ENCODE peak calls at places on chromosomes 7 and 10, in eight cellular contexts. One of them, this sample, is unnamed.

GRCh38 chr7:150784120-150784736 is 15.9 kb downstream of the TMEM176B start:
- DNase-seq in hepatocyte: peak; percentile 77
- DNase-seq in fibroblast of lung: no peak
- DNase-seq in mesenchymal stem cell: no peak
- DNase-seq in GM23338: no peak
- DNase-seq in mammary epithelial cell: no peak
- DNase-seq in astrocyte: no peak
- DNase-seq in IMR-90: no peak
- DNase-seq in this sample: no peak

GRCh38 chr10:90399782-90400181 is 458.1 kb downstream of the HTR7 start:
- DNase-seq in astrocyte: no peak
- DNase-seq in GM23338: no peak
- DNase-seq in fibroblast of lung: no peak
- DNase-seq in IMR-90: no peak
- DNase-seq in mesenchymal stem cell: peak; percentile 68
- DNase-seq in mammary epithelial cell: no peak
- DNase-seq in hepatocyte: no peak
- DNase-seq in this sample: no peak

GRCh38 chr7:131232768-131233167 is 94.9 kb upstream of the MKLN1 start:
- DNase-seq in hepatocyte: no peak
- DNase-seq in mesenchymal stem cell: no peak
- DNase-seq in astrocyte: no peak
- DNase-seq in GM23338: no peak
- DNase-seq in IMR-90: no peak
- DNase-seq in fibroblast of lung: no peak
- DNase-seq in mammary epithelial cell: no peak
- DNase-seq in this sample: no peak

GRCh38 chr10:25304606-25305005 is 129.8 kb downstream of the GPR158 start:
- DNase-seq in IMR-90: no peak
- DNase-seq in fibroblast of lung: no peak
- DNase-seq in astrocyte: no peak
- DNase-seq in GM23338: no peak
- DNase-seq in mesenchymal stem cell: peak; percentile 1
- DNase-seq in hepatocyte: no peak
- DNase-seq in mammary epithelial cell: no peak
- DNase-seq in this sample: no peak

GRCh38 chr10:31730776-31731175 is 197.9 kb downstream of the ARHGAP12 start:
- DNase-seq in mesenchymal stem cell: no peak
- DNase-seq in fibroblast of lung: no peak
- DNase-seq in GM23338: no peak
- DNase-seq in astrocyte: no peak
- DNase-seq in hepatocyte: no peak
- DNase-seq in IMR-90: no peak
- DNase-seq in mammary epithelial cell: no peak
- DNase-seq in this sample: no peak

GRCh38 chr10:21090609-21091082 is 193.5 kb upstream of the NEBL start:
- DNase-seq in fibroblast of lung: no peak
- DNase-seq in hepatocyte: no peak
- DNase-seq in IMR-90: no peak
- DNase-seq in mesenchymal stem cell: no peak
- DNase-seq in GM23338: no peak
- DNase-seq in mammary epithelial cell: no peak
- DNase-seq in astrocyte: no peak
- DNase-seq in this sample: no peak

GRCh38 chr7:75711634-75712494 is 26.9 kb downstream of the HIP1 start:
- DNase-seq in mesenchymal stem cell: peak; percentile 73
- DNase-seq in IMR-90: peak; percentile 49
- DNase-seq in fibroblast of lung: peak; percentile 36
- DNase-seq in astrocyte: peak; percentile 74
- DNase-seq in mammary epithelial cell: no peak
- DNase-seq in GM23338: no peak
- DNase-seq in hepatocyte: no peak
- DNase-seq in this sample: no peak

GRCh38 chr7:69429817-69430501 is 168.3 kb upstream of the AUTS2 start:
- DNase-seq in fibroblast of lung: peak; percentile 5
- DNase-seq in mesenchymal stem cell: no peak
- DNase-seq in GM23338: peak; percentile 43
- DNase-seq in hepatocyte: peak; percentile 62
- DNase-seq in mammary epithelial cell: no peak
- DNase-seq in astrocyte: peak; percentile 71
- DNase-seq in IMR-90: no peak
- DNase-seq in this sample: no peak

GRCh38 chr10:7070950-7071349 is 339.9 kb downstream of the SFMBT2 start:
- DNase-seq in astrocyte: no peak
- DNase-seq in fibroblast of lung: no peak
- DNase-seq in IMR-90: no peak
- DNase-seq in mesenchymal stem cell: no peak
- DNase-seq in GM23338: no peak
- DNase-seq in mammary epithelial cell: no peak
- DNase-seq in hepatocyte: no peak
- DNase-seq in this sample: no peak

GRCh38 chr10:90179696-90180407 is 478.5 kb downstream of the KIF20B start:
- DNase-seq in astrocyte: peak; percentile 96
- DNase-seq in fibroblast of lung: peak; percentile 99
- DNase-seq in hepatocyte: peak; percentile 78
- DNase-seq in GM23338: no peak
- DNase-seq in IMR-90: peak; percentile 67
- DNase-seq in mesenchymal stem cell: peak; percentile 99
- DNase-seq in mammary epithelial cell: peak; percentile 97
- DNase-seq in this sample: peak; percentile 62

GRCh38 chr7:148906707-148907498 is 22.8 kb upstream of the EZH2 start:
- DNase-seq in IMR-90: no peak
- DNase-seq in astrocyte: no peak
- DNase-seq in GM23338: no peak
- DNase-seq in hepatocyte: no peak
- DNase-seq in fibroblast of lung: no peak
- DNase-seq in mesenchymal stem cell: no peak
- DNase-seq in mammary epithelial cell: no peak
- DNase-seq in this sample: no peak

GRCh38 chr7:148901178-148901577 is 17.1 kb upstream of the EZH2 start:
- DNase-seq in mesenchymal stem cell: no peak
- DNase-seq in astrocyte: no peak
- DNase-seq in mammary epithelial cell: peak; percentile 88
- DNase-seq in GM23338: no peak
- DNase-seq in fibroblast of lung: no peak
- DNase-seq in hepatocyte: no peak
- DNase-seq in IMR-90: no peak
- DNase-seq in this sample: peak; percentile 61

GRCh38 chr7:148898845-148899474 is 14.9 kb upstream of the EZH2 start:
- DNase-seq in mesenchymal stem cell: no peak
- DNase-seq in hepatocyte: no peak
- DNase-seq in mammary epithelial cell: no peak
- DNase-seq in IMR-90: no peak
- DNase-seq in GM23338: peak; percentile 34
- DNase-seq in astrocyte: no peak
- DNase-seq in fibroblast of lung: no peak
- DNase-seq in this sample: no peak

GRCh38 chr7:148905093-148905666 is 21.1 kb upstream of the EZH2 start:
- DNase-seq in GM23338: peak; percentile 57
- DNase-seq in fibroblast of lung: no peak
- DNase-seq in IMR-90: no peak
- DNase-seq in mammary epithelial cell: no peak
- DNase-seq in hepatocyte: no peak
- DNase-seq in astrocyte: no peak
- DNase-seq in mesenchymal stem cell: no peak
- DNase-seq in this sample: no peak

DNA sequence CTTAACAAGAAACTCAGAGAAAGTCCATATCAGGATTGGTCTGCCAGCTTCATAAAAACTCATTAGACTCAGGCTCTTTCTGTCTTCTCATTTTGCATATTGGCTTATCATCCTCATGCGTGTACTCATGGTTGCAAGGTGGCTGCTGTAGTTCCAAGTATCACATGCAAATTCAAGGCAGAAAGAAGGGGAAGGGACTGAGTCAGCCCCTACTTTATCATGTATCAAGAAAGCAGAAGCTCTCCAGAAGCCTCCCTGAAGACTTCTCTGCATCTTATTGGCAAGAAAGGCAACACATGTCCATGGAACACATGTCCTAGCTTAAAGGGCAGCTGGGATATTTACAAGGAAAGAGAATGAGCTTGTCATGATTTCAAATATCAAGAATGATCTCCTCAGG is 19.4 kb upstream of the EZH2 start:
- DNase-seq in mesenchymal stem cell: no peak
- DNase-seq in GM23338: no peak
- DNase-seq in astrocyte: no peak
- DNase-seq in mammary epithelial cell: no peak
- DNase-seq in IMR-90: no peak
- DNase-seq in hepatocyte: no peak
- DNase-seq in fibroblast of lung: no peak
- DNase-seq in this sample: no peak
- H2AFZ ChIP-seq in mesenchymal stem cell: no peak overlapping the region
- H2AFZ ChIP-seq in GM23338: no peak overlapping the region
- H2AFZ ChIP-seq in astrocyte: no peak overlapping the region
- H2AFZ ChIP-seq in mammary epithelial cell: no peak overlapping the region
- H2AFZ ChIP-seq in IMR-90: no peak overlapping the region
- H2AFZ ChIP-seq in hepatocyte: no peak overlapping the region
- H2AFZ ChIP-seq in fibroblast of lung: no peak overlapping the region
- H2AFZ ChIP-seq in this sample: no peak overlapping the region

GRCh38 chr7:17689361-17689760 is 250.9 kb downstream of the SNX13 start:
- DNase-seq in mammary epithelial cell: peak; percentile 31
- DNase-seq in astrocyte: no peak
- DNase-seq in fibroblast of lung: no peak
- DNase-seq in GM23338: no peak
- DNase-seq in hepatocyte: no peak
- DNase-seq in IMR-90: no peak
- DNase-seq in mesenchymal stem cell: no peak
- DNase-seq in this sample: no peak
- H2AFZ ChIP-seq in mammary epithelial cell: no peak overlapping the region
- H2AFZ ChIP-seq in astrocyte: no peak overlapping the region
- H2AFZ ChIP-seq in fibroblast of lung: no peak overlapping the region
- H2AFZ ChIP-seq in GM23338: no peak overlapping the region
- H2AFZ ChIP-seq in hepatocyte: no peak overlapping the region
- H2AFZ ChIP-seq in IMR-90: no peak overlapping the region
- H2AFZ ChIP-seq in mesenchymal stem cell: no peak overlapping the region
- H2AFZ ChIP-seq in this sample: no peak overlapping the region

GRCh38 chr10:115979576-115979975 is 293.4 kb downstream of the GFRA1 start:
- DNase-seq in IMR-90: no peak
- DNase-seq in hepatocyte: no peak
- DNase-seq in mesenchymal stem cell: no peak
- DNase-seq in GM23338: no peak
- DNase-seq in mammary epithelial cell: no peak
- DNase-seq in astrocyte: no peak
- DNase-seq in fibroblast of lung: no peak
- DNase-seq in this sample: no peak

GRCh38 chr10:115982076-115982475 is 290.9 kb downstream of the GFRA1 start:
- DNase-seq in IMR-90: no peak
- DNase-seq in mesenchymal stem cell: no peak
- DNase-seq in fibroblast of lung: no peak
- DNase-seq in hepatocyte: no peak
- DNase-seq in astrocyte: no peak
- DNase-seq in GM23338: no peak
- DNase-seq in mammary epithelial cell: no peak
- DNase-seq in this sample: no peak

GRCh38 chr10:115981056-115981455 is 291.9 kb downstream of the GFRA1 start:
- DNase-seq in mammary epithelial cell: no peak
- DNase-seq in mesenchymal stem cell: peak; percentile 14
- DNase-seq in hepatocyte: no peak
- DNase-seq in IMR-90: no peak
- DNase-seq in GM23338: no peak
- DNase-seq in fibroblast of lung: peak; percentile 11
- DNase-seq in astrocyte: no peak
- DNase-seq in this sample: no peak

GRCh38 chr10:115982526-115982925 is 290.5 kb downstream of the GFRA1 start:
- DNase-seq in fibroblast of lung: no peak
- DNase-seq in GM23338: no peak
- DNase-seq in mesenchymal stem cell: no peak
- DNase-seq in hepatocyte: no peak
- DNase-seq in mammary epithelial cell: no peak
- DNase-seq in astrocyte: no peak
- DNase-seq in IMR-90: no peak
- DNase-seq in this sample: no peak

GRCh38 chr10:115980470-115980869 is 292.5 kb downstream of the GFRA1 start:
- DNase-seq in astrocyte: no peak
- DNase-seq in IMR-90: no peak
- DNase-seq in mesenchymal stem cell: peak; percentile 17
- DNase-seq in mammary epithelial cell: no peak
- DNase-seq in GM23338: no peak
- DNase-seq in fibroblast of lung: no peak
- DNase-seq in hepatocyte: no peak
- DNase-seq in this sample: no peak
- H2AFZ ChIP-seq in astrocyte: no peak overlapping the region
- H2AFZ ChIP-seq in IMR-90: no peak overlapping the region
- H2AFZ ChIP-seq in mesenchymal stem cell: no peak overlapping the region
- H2AFZ ChIP-seq in mammary epithelial cell: no peak overlapping the region
- H2AFZ ChIP-seq in GM23338: no peak overlapping the region
- H2AFZ ChIP-seq in fibroblast of lung: peak overlapping the region; percentile 58
- H2AFZ ChIP-seq in hepatocyte: no peak overlapping the region
- H2AFZ ChIP-seq in this sample: no peak overlapping the region

GRCh38 chr10:59804220-59804619 is 51.0 kb upstream of the MRLN start:
- DNase-seq in fibroblast of lung: no peak
- DNase-seq in astrocyte: no peak
- DNase-seq in IMR-90: no peak
- DNase-seq in mesenchymal stem cell: no peak
- DNase-seq in GM23338: no peak
- DNase-seq in hepatocyte: no peak
- DNase-seq in mammary epithelial cell: no peak
- DNase-seq in this sample: no peak
- H2AFZ ChIP-seq in fibroblast of lung: no peak overlapping the region
- H2AFZ ChIP-seq in astrocyte: no peak overlapping the region
- H2AFZ ChIP-seq in IMR-90: no peak overlapping the region
- H2AFZ ChIP-seq in mesenchymal stem cell: no peak overlapping the region
- H2AFZ ChIP-seq in GM23338: no peak overlapping the region
- H2AFZ ChIP-seq in hepatocyte: no peak overlapping the region
- H2AFZ ChIP-seq in mammary epithelial cell: no peak overlapping the region
- H2AFZ ChIP-seq in this sample: no peak overlapping the region

GRCh38 chr10:77718957-77719356 is 81.3 kb upstream of the KCNMA1 start:
- DNase-seq in fibroblast of lung: no peak
- DNase-seq in mammary epithelial cell: no peak
- DNase-seq in hepatocyte: no peak
- DNase-seq in GM23338: no peak
- DNase-seq in mesenchymal stem cell: no peak
- DNase-seq in astrocyte: no peak
- DNase-seq in IMR-90: no peak
- DNase-seq in this sample: no peak

GRCh38 chr10:77715536-77715935 is 77.9 kb upstream of the KCNMA1 start:
- DNase-seq in GM23338: no peak
- DNase-seq in fibroblast of lung: no peak
- DNase-seq in hepatocyte: no peak
- DNase-seq in mesenchymal stem cell: no peak
- DNase-seq in astrocyte: no peak
- DNase-seq in IMR-90: no peak
- DNase-seq in mammary epithelial cell: no peak
- DNase-seq in this sample: no peak

GRCh38 chr10:77713506-77714280 is 76.1 kb upstream of the KCNMA1 start:
- DNase-seq in hepatocyte: no peak
- DNase-seq in fibroblast of lung: no peak
- DNase-seq in IMR-90: peak; percentile 51
- DNase-seq in GM23338: no peak
- DNase-seq in astrocyte: peak; percentile 47
- DNase-seq in mammary epithelial cell: no peak
- DNase-seq in mesenchymal stem cell: no peak
- DNase-seq in this sample: no peak

GRCh38 chr10:77715081-77715480 is 77.5 kb upstream of the KCNMA1 start:
- DNase-seq in mesenchymal stem cell: no peak
- DNase-seq in IMR-90: no peak
- DNase-seq in astrocyte: no peak
- DNase-seq in fibroblast of lung: no peak
- DNase-seq in GM23338: peak; percentile 26
- DNase-seq in mammary epithelial cell: no peak
- DNase-seq in hepatocyte: no peak
- DNase-seq in this sample: no peak

GRCh38 chr10:77716943-77717735 is 79.5 kb upstream of the KCNMA1 start:
- DNase-seq in IMR-90: peak; percentile 46
- DNase-seq in GM23338: no peak
- DNase-seq in mammary epithelial cell: no peak
- DNase-seq in mesenchymal stem cell: no peak
- DNase-seq in hepatocyte: no peak
- DNase-seq in astrocyte: peak; percentile 43
- DNase-seq in fibroblast of lung: peak; percentile 56
- DNase-seq in this sample: no peak
- H2AFZ ChIP-seq in IMR-90: peak overlapping the region; percentile 28
- H2AFZ ChIP-seq in GM23338: peak overlapping the region; percentile 63
- H2AFZ ChIP-seq in mammary epithelial cell: no peak overlapping the region
- H2AFZ ChIP-seq in mesenchymal stem cell: no peak overlapping the region
- H2AFZ ChIP-seq in hepatocyte: no peak overlapping the region
- H2AFZ ChIP-seq in astrocyte: no peak overlapping the region
- H2AFZ ChIP-seq in fibroblast of lung: no peak overlapping the region
- H2AFZ ChIP-seq in this sample: no peak overlapping the region

This sample was measured in keratinocyte.